ENCODE peak calls at places on chromosomes 5 and 9, in eight cellular contexts. Z is SJSA1, C is Peyer's patch, A is RWPE2, M is adipocyte, O is heart left ventricle, J is PC-3, T is mesendoderm. I is an unnamed sample. For H3K36me3, the result is how much of the 10 kb centered on the place peaks cover.

GRCh38 chr5:71782771-71783770 is 64.0 kb downstream of the CARTPT start:
- DNase-seq in Z (peak), C (peak), A (no peak), M (peak), O (peak), J (peak), T (peak), I (peak)

GRCh38 chr5:40233268-40233667 is 446.4 kb upstream of the PTGER4 start:
- DNase-seq in Z (no peak), C (no peak), A (no peak), M (peak), O (no peak), J (peak), T (no peak), I (no peak)

GRCh38 chr5:127695336-127695735 is 7.9 kb upstream of the CCDC192 start:
- DNase-seq in Z (no peak), C (no peak), A (no peak), M (no peak), O (no peak), J (no peak), T (no peak), I (no peak)

GRCh38 chr9:131310833-131311554 is 21.5 kb downstream of the PLPP7 start:
- DNase-seq in Z (no peak), C (peak), A (no peak), M (no peak), O (no peak), J (peak), T (peak), I (no peak)

GRCh38 chr9:120913673-120914266 is 12.8 kb downstream of the TRAF1 start:
- DNase-seq in Z (no peak), C (no peak), A (no peak), M (no peak), O (no peak), J (no peak), T (peak), I (no peak)

GRCh38 chr5:148794729-148795590 is 31.5 kb upstream of the ADRB2 start:
- DNase-seq in Z (no peak), C (no peak), A (no peak), M (no peak), O (no peak), J (peak), T (no peak), I (peak)

GRCh38 chr9:98450486-98450885 is 195.0 kb upstream of the TBC1D2 start:
- DNase-seq in Z (no peak), C (no peak), A (no peak), M (no peak), O (no peak), J (no peak), T (no peak), I (no peak)

GRCh38 chr5:134504629-134505300 is 20.7 kb upstream of the JADE2 start:
- DNase-seq in Z (no peak), C (no peak), A (peak), M (no peak), O (no peak), J (no peak), T (no peak), I (no peak)

GRCh38 chr9:373759-374206 is 159.1 kb downstream of the DOCK8 start:
- DNase-seq in Z (no peak), C (no peak), A (no peak), M (no peak), O (no peak), J (no peak), T (no peak), I (no peak)

GRCh38 chr5:96567188-96567587 is 95.0 kb upstream of the CAST start:
- DNase-seq in Z (no peak), C (no peak), A (no peak), M (no peak), O (no peak), J (peak), T (peak), I (no peak)

GRCh38 chr9:16153221-16153620 is 600.4 kb downstream of the CCDC171 start:
- DNase-seq in Z (no peak), C (no peak), A (no peak), M (no peak), O (no peak), J (no peak), T (no peak), I (no peak)

GRCh38 chr5:124157320-124157719 is 589.1 kb downstream of the ZNF608 start:
- DNase-seq in Z (no peak), C (no peak), A (no peak), M (peak), O (no peak), J (no peak), T (no peak), I (no peak)

GRCh38 chr9:114321759-114322158 is 1.1 kb upstream of the ORM1 start:
- DNase-seq in Z (peak), C (no peak), A (no peak), M (peak), O (no peak), J (no peak), T (no peak), I (no peak)

GRCh38 chr9:128702949-128703615 is 779 bp downstream of the PKN3 start:
- DNase-seq in Z (peak), C (no peak), A (no peak), M (peak), O (peak), J (no peak), T (peak), I (no peak)

GRCh38 chr5:45696206-45696836 is at the start of gene HCN1:
- DNase-seq in Z (peak), C (no peak), A (peak), M (peak), O (peak), J (no peak), T (peak), I (peak)

GRCh38 chr5:168649306-168649705 is 70.1 kb upstream of the PANK3 start:
- DNase-seq in Z (no peak), C (no peak), A (no peak), M (no peak), O (no peak), J (no peak), T (no peak), I (no peak)

GRCh38 chr5:86797677-86798076 is 179.9 kb downstream of the COX7C start:
- DNase-seq in Z (no peak), C (no peak), A (no peak), M (no peak), O (no peak), J (peak), T (peak), I (no peak)

GRCh38 chr9:135926402-135927194 is 19.3 kb upstream of the CAMSAP1 start:
- DNase-seq in Z (peak), C (no peak), A (no peak), M (peak), O (no peak), J (peak), T (peak), I (peak)

GRCh38 chr9:111036946-111037743 is 1.1 kb downstream of the LPAR1 start:
- DNase-seq in Z (no peak), C (no peak), A (no peak), M (peak), O (no peak), J (peak), T (peak), I (no peak)

GRCh38 chr5:77180167-77181081 is 30.1 kb upstream of the PDE8B start:
- DNase-seq in Z (no peak), C (no peak), A (no peak), M (peak), O (peak), J (peak), T (no peak), I (no peak)

GRCh38 chr9:99108131-99108530 is 3.2 kb downstream of the TGFBR1 start:
- DNase-seq in Z (no peak), C (no peak), A (no peak), M (no peak), O (no peak), J (no peak), T (no peak), I (no peak)

GRCh38 chr9:74331607-74332006 is 165.5 kb upstream of the RORB start:
- DNase-seq in Z (no peak), C (no peak), A (no peak), M (no peak), O (no peak), J (no peak), T (no peak), I (no peak)

GRCh38 chr9:22079873-22080341 is 70.8 kb upstream of the CDKN2B start:
- DNase-seq in Z (no peak), C (no peak), A (no peak), M (peak), O (no peak), J (no peak), T (no peak), I (peak)

GRCh38 chr9:98795970-98796363 is 388 bp downstream of the ANKS6 start:
- DNase-seq in Z (no peak), C (no peak), A (no peak), M (peak), O (no peak), J (no peak), T (no peak), I (no peak)

GRCh38 chr9:129885018-129885669 is 49.9 kb downstream of the USP20 start:
- DNase-seq in Z (no peak), C (peak), A (no peak), M (peak), O (peak), J (peak), T (no peak), I (no peak)

GRCh38 chr5:132505641-132506040 is 15.1 kb upstream of the IRF1 start:
- DNase-seq in Z (peak), C (no peak), A (no peak), M (no peak), O (no peak), J (no peak), T (no peak), I (no peak)

GRCh38 chr9:104972242-104972866 is 44.4 kb upstream of the ABCA1 start:
- DNase-seq in Z (no peak), C (no peak), A (no peak), M (no peak), O (no peak), J (no peak), T (no peak), I (no peak)

GRCh38 chr9:34382879-34383278 is 6.2 kb upstream of the MYORG start:
- DNase-seq in Z (no peak), C (no peak), A (no peak), M (no peak), O (no peak), J (no peak), T (no peak), I (no peak)

GRCh38 chr9:123562844-123563346 is 206.9 kb downstream of the CRB2 start:
- DNase-seq in Z (no peak), C (peak), A (no peak), M (peak), O (no peak), J (no peak), T (peak), I (peak)

GRCh38 chr5:35857606-35858205 is 1.0 kb downstream of the IL7R start:
- DNase-seq in Z (no peak), C (no peak), A (no peak), M (peak), O (no peak), J (peak), T (no peak), I (peak)

GRCh38 chr5:124746916-124747769 is 704 bp upstream of the ZNF608 start:
- DNase-seq in Z (peak), C (peak), A (no peak), M (peak), O (peak), J (peak), T (peak), I (peak)

DNA sequence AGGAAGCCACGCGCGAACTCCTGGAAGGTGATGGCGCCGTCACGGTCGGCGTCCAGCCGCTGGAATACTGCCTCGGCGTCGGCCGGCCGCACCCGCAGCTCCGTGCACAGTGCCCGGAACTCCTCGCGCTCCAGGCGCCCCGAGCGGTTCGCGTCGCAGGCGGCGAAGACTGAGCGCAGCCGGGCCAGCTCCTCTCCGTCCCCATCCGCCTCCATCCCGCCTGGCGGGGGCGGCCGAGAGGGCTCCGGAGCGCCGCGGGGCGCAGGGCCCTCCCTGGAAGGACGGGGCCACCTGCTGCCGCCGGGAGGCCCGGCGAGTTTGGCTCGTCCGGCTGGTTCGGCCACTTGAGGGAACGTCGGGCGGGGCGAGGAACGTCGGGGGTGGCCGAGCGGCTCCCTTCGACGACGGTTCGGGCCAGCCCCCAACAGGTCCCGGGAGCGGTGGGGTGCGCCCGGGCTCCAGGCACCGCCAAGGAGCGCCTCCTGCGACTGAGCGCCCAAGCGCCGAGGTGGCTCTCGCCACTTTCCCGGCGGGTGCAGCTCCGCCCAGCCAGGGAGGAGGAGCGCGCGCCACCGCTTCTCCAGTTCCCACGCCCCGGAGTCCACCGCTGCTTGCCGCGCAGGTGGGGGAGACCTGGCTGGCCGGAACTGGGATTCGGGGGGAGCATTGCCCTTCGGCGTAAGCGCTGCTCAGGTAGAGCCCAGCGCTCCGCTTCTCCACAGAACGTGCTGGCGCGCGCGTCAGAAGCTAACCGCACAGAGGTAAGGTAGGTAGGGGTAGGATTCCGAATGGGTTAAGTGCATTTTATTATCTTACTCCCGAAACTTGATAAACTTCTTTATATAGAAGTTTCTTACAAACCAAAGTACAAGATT is at the start of gene RASEF:
- DNase-seq in Z (no peak), C (no peak), A (peak), M (peak), O (peak), J (peak), T (peak), I (no peak)
- H3K4me3 ChIP-seq in Z (peak), C (peak), A (peak), M (peak), O (peak), J (peak), T (peak), I (peak)

GRCh38 chr9:93475108-93475507 is 21.7 kb upstream of the FAM120AOS start:
- DNase-seq in Z (no peak), C (no peak), A (no peak), M (no peak), O (no peak), J (no peak), T (no peak), I (no peak)

GRCh38 chr9:93470391-93470790 is 17.0 kb upstream of the FAM120AOS start:
- DNase-seq in Z (no peak), C (no peak), A (no peak), M (no peak), O (no peak), J (no peak), T (no peak), I (no peak)

GRCh38 chr9:93471135-93471534 is 17.8 kb upstream of the FAM120AOS start:
- DNase-seq in Z (no peak), C (no peak), A (no peak), M (no peak), O (no peak), J (no peak), T (no peak), I (no peak)

GRCh38 chr9:93475856-93476255 is 22.5 kb upstream of the FAM120AOS start:
- DNase-seq in Z (no peak), C (no peak), A (no peak), M (peak), O (no peak), J (no peak), T (no peak), I (no peak)

DNA sequence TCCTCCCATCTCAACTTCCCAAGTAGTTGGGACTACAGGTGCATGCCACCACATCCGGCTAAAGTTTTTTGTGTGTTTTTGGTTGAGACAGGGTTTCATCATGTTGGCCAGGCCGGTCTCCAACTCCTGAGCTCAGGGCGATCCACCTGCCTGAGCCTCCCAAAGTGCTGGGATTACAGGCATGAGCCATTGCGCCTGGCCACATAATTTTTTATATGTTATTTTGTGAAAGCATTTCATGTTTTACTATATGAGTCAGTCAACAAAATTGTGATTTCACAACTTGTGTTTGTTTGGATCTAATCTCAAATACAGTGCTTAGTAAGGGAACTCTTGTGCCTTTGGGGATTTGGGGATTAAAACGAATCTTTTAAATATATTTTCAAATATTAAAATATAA is 20.0 kb upstream of the FAM120AOS start:
- DNase-seq in Z (no peak), C (no peak), A (no peak), M (peak), O (no peak), J (peak), T (no peak), I (no peak)
- H3K36me3 ChIP-seq in Z (under half), C (under half), A (half or more), M (under half), O (under half), J (under half), T (under half), I (under half)

GRCh38 chr5:59034498-59035186 is 451.8 kb downstream of the RAB3C start:
- DNase-seq in Z (no peak), C (no peak), A (no peak), M (peak), O (no peak), J (peak), T (peak), I (no peak)

GRCh38 chr5:59036274-59036961 is 453.5 kb downstream of the RAB3C start:
- DNase-seq in Z (no peak), C (no peak), A (peak), M (peak), O (no peak), J (peak), T (no peak), I (peak)

GRCh38 chr5:59037041-59037440 is 454.2 kb downstream of the RAB3C start:
- DNase-seq in Z (no peak), C (no peak), A (no peak), M (no peak), O (no peak), J (no peak), T (no peak), I (no peak)

GRCh38 chr5:59037453-59038168 is 454.7 kb downstream of the RAB3C start:
- DNase-seq in Z (no peak), C (no peak), A (no peak), M (no peak), O (no peak), J (no peak), T (no peak), I (no peak)

GRCh38 chr5:59035681-59036080 is 452.8 kb downstream of the RAB3C start:
- DNase-seq in Z (no peak), C (no peak), A (no peak), M (no peak), O (no peak), J (no peak), T (no peak), I (no peak)
- H3K4me3 ChIP-seq in Z (no peak), C (no peak), A (no peak), M (peak), O (no peak), J (peak), T (no peak), I (peak)

DNA sequence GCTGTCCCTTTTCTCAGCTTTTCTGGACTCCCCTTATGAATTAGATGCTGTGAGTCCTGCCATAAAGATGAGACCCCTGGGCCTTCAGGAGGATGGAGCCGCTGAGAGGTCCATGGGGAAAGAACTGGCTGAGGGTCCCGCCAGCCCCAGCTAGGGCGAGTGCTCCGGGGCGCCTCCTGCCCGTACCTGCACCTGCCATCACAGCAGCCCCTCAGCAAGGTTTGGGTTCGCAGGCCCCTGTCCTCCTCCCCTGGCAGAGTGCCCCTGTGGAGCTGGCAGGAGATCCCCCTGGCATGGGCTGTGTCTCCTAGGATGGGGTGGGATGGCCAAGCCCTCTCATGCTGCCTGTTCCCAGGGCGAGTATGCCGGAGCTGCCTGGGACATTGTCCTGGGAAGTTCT is 64.2 kb downstream of the COL5A1 start:
- DNase-seq in Z (no peak), C (no peak), A (no peak), M (no peak), O (no peak), J (no peak), T (no peak), I (no peak)
- H3K36me3 ChIP-seq in Z (half or more), C (under half), A (under half), M (half or more), O (under half), J (under half), T (under half), I (under half)

I was measured in kidney epithelial cell.